ENCODE peak calls at places on chromosomes 13 and 19, in six cellular contexts. A, C, Y, R, H and Q are unnamed samples.

GRCh38 chr13:111204438-111205177 is 89.5 kb downstream of the ARHGEF7 start:
- DNase-seq in A (peak; percentile 43), C (no peak), Y (no peak), R (no peak), H (peak; percentile 14), Q (no peak)

GRCh38 chr13:39942901-39943273 is 287.4 kb downstream of the COG6 start:
- DNase-seq in A (peak; percentile 66), C (peak; percentile 80), Y (peak; percentile 73), R (peak; percentile 50), H (peak; percentile 58), Q (peak; percentile 51)

GRCh38 chr13:48892311-48892710 is 83.4 kb upstream of the FNDC3A start:
- DNase-seq in A (peak; percentile 14), C (peak; percentile 59), Y (no peak), R (no peak), H (no peak), Q (no peak)

GRCh38 chr13:112733112-112733511 is 43.3 kb downstream of the ATP11A start:
- DNase-seq in A (no peak), C (no peak), Y (no peak), R (no peak), H (no peak), Q (peak; percentile 20)

GRCh38 chr19:1407662-1408299 is 395 bp downstream of the DAZAP1 start:
- DNase-seq in A (no peak), C (no peak), Y (no peak), R (no peak), H (peak; percentile 58), Q (no peak)

GRCh38 chr13:110187501-110188161 is 119.3 kb downstream of the COL4A1 start:
- DNase-seq in A (no peak), C (no peak), Y (no peak), R (no peak), H (no peak), Q (no peak)

GRCh38 chr19:52297601-52298358 is 811 bp downstream of the ZNF480 start:
- DNase-seq in A (no peak), C (no peak), Y (no peak), R (no peak), H (no peak), Q (no peak)

GRCh38 chr19:48969276-48970138 is 4.4 kb downstream of the FTL start:
- DNase-seq in A (no peak), C (no peak), Y (no peak), R (no peak), H (peak; percentile 84), Q (no peak)

GRCh38 chr19:47663911-47664771 is 49.1 kb upstream of the EHD2 start:
- DNase-seq in A (peak; percentile 59), C (no peak), Y (no peak), R (no peak), H (peak; percentile 56), Q (no peak)

GRCh38 chr13:59963827-59964226 is 199.9 kb downstream of the DIAPH3 start:
- DNase-seq in A (no peak), C (no peak), Y (no peak), R (no peak), H (no peak), Q (no peak)

GRCh38 chr13:80946008-80946802 is 605.3 kb upstream of the SPRY2 start:
- DNase-seq in A (no peak), C (no peak), Y (no peak), R (no peak), H (no peak), Q (no peak)

GRCh38 chr19:35693422-35693821 is 10.9 kb upstream of the ZBTB32 start:
- DNase-seq in A (no peak), C (no peak), Y (no peak), R (no peak), H (no peak), Q (no peak)

GRCh38 chr13:63107163-63107935 is 1691.7 kb upstream of the PCDH20 start:
- DNase-seq in A (no peak), C (no peak), Y (no peak), R (no peak), H (no peak), Q (no peak)

GRCh38 chr19:36604656-36605100 is 435 bp upstream of the ZNF382 start:
- DNase-seq in A (peak; percentile 54), C (no peak), Y (no peak), R (peak; percentile 30), H (no peak), Q (no peak)

GRCh38 chr13:33633701-33634525 is 184.0 kb upstream of the RFC3 start:
- DNase-seq in A (peak; percentile 39), C (no peak), Y (no peak), R (no peak), H (no peak), Q (no peak)

GRCh38 chr13:94154362-94154761 is 325.1 kb downstream of the DCT start:
- DNase-seq in A (peak; percentile 11), C (no peak), Y (no peak), R (no peak), H (no peak), Q (no peak)

GRCh38 chr19:49085020-49085867 is at the start of gene SNRNP70:
- DNase-seq in A (peak; percentile 97), C (peak; percentile 98), Y (peak; percentile 99), R (peak; percentile 94), H (peak; percentile 99), Q (peak; percentile 96)

GRCh38 chr13:84972907-84973306 is 826.3 kb downstream of the SLITRK6 start:
- DNase-seq in A (no peak), C (no peak), Y (no peak), R (no peak), H (no peak), Q (no peak)

GRCh38 chr13:112968380-112968909 is 569 bp upstream of the MCF2L start:
- DNase-seq in A (no peak), C (no peak), Y (no peak), R (no peak), H (no peak), Q (no peak)

GRCh38 chr13:50126378-50127016 is 111.3 kb downstream of the KCNRG start:
- DNase-seq in A (peak; percentile 27), C (no peak), Y (no peak), R (no peak), H (no peak), Q (no peak)

GRCh38 chr13:73872397-73872796 is 261.8 kb downstream of the KLF12 start:
- DNase-seq in A (no peak), C (no peak), Y (no peak), R (no peak), H (no peak), Q (no peak)

GRCh38 chr13:25916119-25916518 is 135.7 kb downstream of the SHISA2 start:
- DNase-seq in A (no peak), C (no peak), Y (no peak), R (no peak), H (no peak), Q (no peak)

GRCh38 chr19:47190167-47190727 is 40.8 kb downstream of the BBC3 start:
- DNase-seq in A (peak; percentile 96), C (peak; percentile 93), Y (no peak), R (no peak), H (no peak), Q (no peak)

GRCh38 chr13:34070544-34071303 is 252.8 kb downstream of the RFC3 start:
- DNase-seq in A (peak; percentile 9), C (no peak), Y (no peak), R (no peak), H (no peak), Q (no peak)

GRCh38 chr19:1363599-1363998 is 20.1 kb upstream of the NDUFS7 start:
- DNase-seq in A (no peak), C (no peak), Y (no peak), R (no peak), H (no peak), Q (no peak)

GRCh38 chr13:65416784-65417183 is 1813.4 kb downstream of the PCDH9 start:
- DNase-seq in A (no peak), C (no peak), Y (no peak), R (no peak), H (no peak), Q (no peak)

GRCh38 chr13:67439365-67439764 is 209.2 kb upstream of the PCDH9 start:
- DNase-seq in A (no peak), C (no peak), Y (no peak), R (no peak), H (no peak), Q (no peak)

GRCh38 chr13:37127706-37128241 is 22.3 kb upstream of the CSNK1A1L start:
- DNase-seq in A (no peak), C (no peak), Y (no peak), R (no peak), H (no peak), Q (no peak)

GRCh38 chr13:47553329-47553977 is 447.6 kb downstream of the SUCLA2 start:
- DNase-seq in A (no peak), C (no peak), Y (peak; percentile 10), R (no peak), H (no peak), Q (peak; percentile 27)

DNA sequence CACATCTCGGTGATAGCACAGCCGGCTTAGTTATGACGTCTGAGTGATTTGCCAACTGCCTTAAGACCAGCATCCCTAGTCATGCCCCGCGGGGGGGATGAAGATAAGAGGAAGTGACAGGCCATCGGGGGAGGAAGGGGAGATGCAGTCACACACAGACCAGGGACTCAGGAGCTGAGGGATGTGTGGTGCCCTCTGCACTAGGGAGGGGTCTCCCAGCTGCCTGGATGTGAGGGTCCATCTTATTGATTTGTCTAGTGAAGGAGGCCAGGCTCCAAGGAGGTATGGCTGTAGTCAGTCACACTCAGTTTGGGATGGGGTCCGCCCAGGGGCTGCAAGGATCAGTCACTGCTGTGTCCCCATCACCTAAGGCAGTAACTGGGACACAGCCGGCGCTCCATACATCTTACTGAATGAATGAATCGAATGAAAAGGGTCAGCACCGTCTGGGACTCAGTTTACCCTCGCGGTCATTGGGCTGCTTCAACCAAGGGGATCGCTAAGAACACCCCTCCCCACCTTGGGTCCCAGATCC is 19.3 kb upstream of the ERCC1 start:
- DNase-seq in A (no peak), C (no peak), Y (no peak), R (no peak), H (peak; percentile 85), Q (no peak)
- TF ChIP-seq ZNF274 in A (no peak), C (no peak), Y (no peak), R (no peak), H (no peak), Q (no peak)

GRCh38 chr19:45526971-45527370 is 19.7 kb downstream of the VASP start:
- DNase-seq in A (no peak), C (no peak), Y (no peak), R (no peak), H (no peak), Q (no peak)

GRCh38 chr19:45524575-45525129 is 17.4 kb downstream of the VASP start:
- DNase-seq in A (no peak), C (no peak), Y (no peak), R (no peak), H (no peak), Q (no peak)

GRCh38 chr19:45528149-45528743 is 21.0 kb downstream of the VASP start:
- DNase-seq in A (no peak), C (no peak), Y (peak; percentile 50), R (no peak), H (peak; percentile 44), Q (no peak)

GRCh38 chr19:45527731-45528130 is 20.5 kb downstream of the VASP start:
- DNase-seq in A (no peak), C (no peak), Y (no peak), R (no peak), H (peak; percentile 21), Q (no peak)

GRCh38 chr19:45526143-45526542 is 18.9 kb downstream of the VASP start:
- DNase-seq in A (peak; percentile 78), C (no peak), Y (peak; percentile 61), R (no peak), H (peak; percentile 89), Q (no peak)
- TF ChIP-seq ZNF274 in A (no peak), C (no peak), Y (no peak), R (no peak), H (no peak), Q (no peak)

GRCh38 chr13:28819046-28819747 is 942 bp upstream of the MTUS2 start:
- DNase-seq in A (no peak), C (no peak), Y (no peak), R (no peak), H (no peak), Q (no peak)
- TF ChIP-seq ZNF274 in A (no peak), C (no peak), Y (no peak), R (no peak), H (no peak), Q (no peak)

GRCh38 chr19:23823952-23824389 is 65.3 kb upstream of the ZNF681 start:
- DNase-seq in A (peak; percentile 9), C (no peak), Y (peak; percentile 34), R (peak; percentile 12), H (peak; percentile 20), Q (peak; percentile 33)
- TF ChIP-seq ZNF274 in A (no peak), C (no peak), Y (no peak), R (no peak), H (no peak), Q (no peak)